ENCODE peak calls at places on chromosomes 12 and 14, in eight cellular contexts. G is frontal cortex; N is fibroblast of mammary gland; P is glutamatergic neuron; Q is AML-193; D is activated CD4-positive, alpha-beta T cell treated with anti-CD3 and anti-CD28 coated beads, Interleukin-2, amount 50 U/mL, for 1 hour; S is head of caudate nucleus; V is HS-27A. Y is an unnamed sample.

GRCh38 chr12:75939016-75939642 is 92.4 kb downstream of the PHLDA1 start:
- DNase-seq in G (no peak), N (no peak), P (no peak), Q (no peak), D (no peak), S (no peak), V (no peak), Y (peak; percentile 32)

GRCh38 chr14:101508196-101508947 is 52.9 kb upstream of the DIO3 start:
- DNase-seq in G (no peak), N (no peak), P (peak; percentile 4), Q (no peak), D (no peak), S (no peak), V (no peak), Y (no peak)

GRCh38 chr12:89414851-89415250 is 62.5 kb upstream of the DUSP6 start:
- DNase-seq in G (no peak), N (peak; percentile 43), P (no peak), Q (no peak), D (no peak), S (no peak), V (no peak), Y (peak; percentile 75)

GRCh38 chr14:52272375-52272774 is 4.9 kb downstream of the PTGDR start:
- DNase-seq in G (no peak), N (peak; percentile 64), P (no peak), Q (peak; percentile 61), D (no peak), S (no peak), V (no peak), Y (peak; percentile 40)

GRCh38 chr14:80764496-80764895 is 177.0 kb downstream of the CEP128 start:
- DNase-seq in G (no peak), N (peak; percentile 11), P (no peak), Q (no peak), D (no peak), S (no peak), V (peak; percentile 5), Y (peak; percentile 34)

GRCh38 chr12:69548687-69549086 is 36.6 kb upstream of the CCT2 start:
- DNase-seq in G (no peak), N (no peak), P (no peak), Q (no peak), D (no peak), S (no peak), V (no peak), Y (no peak)

GRCh38 chr14:62077676-62078261 is 315.5 kb downstream of the SNAPC1 start:
- DNase-seq in G (no peak), N (no peak), P (no peak), Q (no peak), D (no peak), S (no peak), V (no peak), Y (no peak)

GRCh38 chr12:65958456-65958855 is 134.2 kb downstream of the HMGA2 start:
- DNase-seq in G (no peak), N (no peak), P (no peak), Q (no peak), D (no peak), S (no peak), V (no peak), Y (peak; percentile 59)

GRCh38 chr12:60494249-60494648 is 898.4 kb downstream of the SLC16A7 start:
- DNase-seq in G (peak; percentile 3), N (peak; percentile 59), P (no peak), Q (peak; percentile 1), D (no peak), S (no peak), V (peak; percentile 24), Y (peak; percentile 63)

GRCh38 chr12:121718653-121719239 is 6.2 kb downstream of the TMEM120B start:
- DNase-seq in G (no peak), N (no peak), P (peak; percentile 87), Q (no peak), D (no peak), S (no peak), V (no peak), Y (no peak)

Y was measured in IMR-90.